ENCODE peak calls at places on chromosomes 16 and 17, in five cellular contexts. K, I, Z, S and A are unnamed samples.
A peak's percentile ranks its signal among the peaks of the same experiment; 100 is the strongest.

GRCh38 chr16:31664683-31665482 is 137.2 kb downstream of the AHSP start:
- DNase-seq in S (peak; percentile 48), K (no peak), I (peak; percentile 65), Z (no peak), A (no peak)

GRCh38 chr17:67555855-67556254 is 161.9 kb upstream of the NOL11 start:
- DNase-seq in K (no peak), I (no peak), Z (no peak), S (no peak), A (no peak)

GRCh38 chr17:19410101-19410500 is 931 bp upstream of the RNF112 start:
- DNase-seq in K (no peak), I (no peak), Z (no peak), S (no peak), A (no peak)

GRCh38 chr17:7713782-7714181 is 3.8 kb upstream of the DNAH2 start:
- DNase-seq in I (no peak), S (no peak), K (no peak), Z (no peak), A (no peak)

GRCh38 chr17:8734876-8735275 is 9.8 kb downstream of the CCDC42 start:
- DNase-seq in S (no peak), Z (no peak), K (no peak), I (no peak), A (no peak)

GRCh38 chr17:46045639-46046038 is 46.6 kb downstream of the STH start:
- DNase-seq in S (peak; percentile 51), Z (no peak), K (no peak), I (no peak), A (no peak)

GRCh38 chr17:7523033-7523432 is 25.8 kb upstream of the TNFSF12 start:
- DNase-seq in S (peak; percentile 3), I (peak; percentile 30), Z (peak; percentile 20), K (peak; percentile 8), A (peak; percentile 39)

GRCh38 chr17:50346313-50347086 is 574 bp downstream of the XYLT2 start:
- DNase-seq in S (peak; percentile 39), K (no peak), Z (no peak), I (peak; percentile 57), A (peak; percentile 59)

GRCh38 chr17:17151055-17151454 is 55.1 kb downstream of the PLD6 start:
- DNase-seq in Z (no peak), I (peak; percentile 93), K (no peak), S (peak; percentile 97), A (no peak)

GRCh38 chr17:39730095-39730921 is at the start of gene MIEN1:
- DNase-seq in Z (peak; percentile 91), K (peak; percentile 64), S (peak; percentile 79), I (peak; percentile 92), A (peak; percentile 95)

GRCh38 chr17:72342061-72342460 is 221.2 kb downstream of the SOX9 start:
- DNase-seq in Z (no peak), I (no peak), K (no peak), S (no peak), A (no peak)

GRCh38 chr17:2195729-2196128 is 107.9 kb downstream of the SMG6 start:
- DNase-seq in K (no peak), S (peak; percentile 21), Z (no peak), I (peak; percentile 64), A (no peak)

GRCh38 chr16:15811778-15812750 is 44.8 kb downstream of the MYH11 start:
- DNase-seq in Z (no peak), I (peak; percentile 95), S (peak; percentile 82), K (no peak), A (peak; percentile 58)

GRCh38 chr17:48671697-48672171 is 45.6 kb upstream of the HOXB9 start:
- DNase-seq in S (peak; percentile 95), I (peak; percentile 87), Z (peak; percentile 38), K (peak; percentile 59), A (peak; percentile 80)

GRCh38 chr16:56869513-56870270 is 4.7 kb downstream of the SLC12A3 start:
- DNase-seq in I (peak; percentile 48), S (peak; percentile 37), K (peak; percentile 34), Z (peak; percentile 74), A (peak; percentile 26)

GRCh38 chr16:70746708-70747424 is 54.1 kb downstream of the VAC14 start:
- DNase-seq in S (peak; percentile 94), K (peak; percentile 75), I (peak; percentile 92), Z (peak; percentile 10), A (no peak)

GRCh38 chr16:51164167-51164566 is 13.1 kb upstream of the SALL1 start:
- DNase-seq in I (peak; percentile 85), S (no peak), K (no peak), Z (no peak), A (no peak)

GRCh38 chr17:77475012-77475976 is 334.5 kb downstream of the SEC14L1 start:
- DNase-seq in Z (peak; percentile 73), K (no peak), I (peak; percentile 90), S (no peak), A (no peak)

GRCh38 chr17:76781056-76781982 is 43.4 kb downstream of the MFSD11 start:
- DNase-seq in K (no peak), I (no peak), S (no peak), Z (peak; percentile 55), A (no peak)

GRCh38 chr17:19299214-19299747 is 62.1 kb downstream of the EPN2 start:
- DNase-seq in I (no peak), S (no peak), K (no peak), Z (no peak), A (peak; percentile 44)

GRCh38 chr17:41484920-41485904 is 4.3 kb upstream of the KRT35 start:
- DNase-seq in K (no peak), S (no peak), I (no peak), Z (no peak), A (no peak)

GRCh38 chr17:15651001-15651582 is 31.6 kb upstream of the FBXW10B start:
- DNase-seq in S (peak; percentile 50), K (no peak), I (peak; percentile 34), Z (no peak), A (no peak)

GRCh38 chr16:48075398-48075797 is 80.4 kb downstream of the ABCC12 start:
- DNase-seq in K (no peak), S (peak; percentile 42), I (peak; percentile 80), Z (no peak), A (no peak)

GRCh38 chr16:82796047-82796446 is 169.3 kb downstream of the CDH13 start:
- DNase-seq in K (no peak), S (no peak), Z (no peak), I (no peak), A (no peak)

GRCh38 chr17:42405963-42406495 is 17.0 kb downstream of the CAVIN1 start:
- DNase-seq in K (no peak), S (no peak), Z (peak; percentile 79), I (peak; percentile 89), A (peak; percentile 83)

GRCh38 chr17:27577884-27578717 is 52.9 kb upstream of the LGALS9 start:
- DNase-seq in K (no peak), Z (no peak), S (no peak), I (peak; percentile 55), A (no peak)

GRCh38 chr17:82219083-82219482 is 6.4 kb upstream of the CCDC57 start:
- DNase-seq in Z (no peak), K (no peak), I (no peak), S (no peak), A (no peak)

GRCh38 chr16:75402174-75402820 is 31.0 kb downstream of the CFDP1 start:
- DNase-seq in I (peak; percentile 89), Z (no peak), S (peak; percentile 51), K (no peak), A (no peak)

DNA sequence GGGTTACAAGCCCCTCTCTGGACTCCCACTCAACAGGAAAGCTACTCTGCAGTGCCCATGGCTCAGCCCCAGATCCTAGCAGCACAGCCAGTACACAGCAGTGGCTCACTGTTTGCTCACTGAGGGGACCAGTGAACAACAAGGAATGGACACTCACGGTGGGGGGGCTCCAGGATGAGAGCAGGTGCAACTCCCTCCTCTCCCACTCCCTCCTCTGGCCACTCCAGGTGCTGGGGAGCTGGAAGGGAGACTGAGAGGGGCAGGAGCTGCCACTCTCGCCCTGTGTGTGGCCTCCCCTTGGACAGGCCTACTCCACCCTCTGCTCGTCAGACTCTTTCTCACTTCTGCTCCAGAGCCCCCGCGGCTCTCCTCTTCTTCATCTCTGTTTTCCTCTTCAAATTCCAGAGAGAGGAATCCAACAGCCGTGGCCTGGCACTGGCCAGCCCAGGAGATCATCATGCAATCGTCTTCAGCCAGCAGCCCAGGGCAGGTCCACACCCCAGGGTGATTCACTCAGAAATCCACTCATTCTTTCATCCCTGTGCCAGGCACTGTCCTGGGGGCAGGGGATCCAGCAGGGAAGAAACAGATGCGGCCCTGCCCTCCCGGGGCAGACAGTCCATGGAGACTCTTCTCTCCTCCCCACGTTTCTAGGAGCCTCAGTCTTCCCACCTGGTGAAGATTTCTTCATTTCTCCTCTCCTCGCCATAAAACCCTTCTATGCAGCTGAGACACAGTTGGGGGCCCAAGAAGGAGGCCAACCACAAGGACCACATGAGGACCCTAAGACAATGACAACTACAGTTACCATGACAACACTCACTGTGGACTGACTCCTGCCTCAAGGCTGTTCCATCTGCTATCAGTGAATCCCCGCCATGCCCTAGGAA is 30.7 kb downstream of the CFAP20 start:
- DNase-seq in I (peak; percentile 87), S (peak; percentile 35), K (no peak), Z (no peak), A (no peak)
- TF ChIP-seq EZH2phosphoT487 in I (no peak), S (no peak), K (no peak), Z (no peak), A (no peak)

GRCh38 chr17:21177854-21178600 is 35.9 kb downstream of the TMEM11 start:
- DNase-seq in K (no peak), I (no peak), S (no peak), Z (no peak), A (no peak)

GRCh38 chr17:21174186-21174585 is 39.8 kb downstream of the TMEM11 start:
- DNase-seq in I (no peak), K (no peak), Z (no peak), S (no peak), A (no peak)

GRCh38 chr17:21174719-21175118 is 39.2 kb downstream of the TMEM11 start:
- DNase-seq in I (peak; percentile 16), K (no peak), S (no peak), Z (no peak), A (no peak)

GRCh38 chr17:21177401-21177800 is 36.6 kb downstream of the TMEM11 start:
- DNase-seq in I (no peak), Z (no peak), S (no peak), K (no peak), A (no peak)

DNA sequence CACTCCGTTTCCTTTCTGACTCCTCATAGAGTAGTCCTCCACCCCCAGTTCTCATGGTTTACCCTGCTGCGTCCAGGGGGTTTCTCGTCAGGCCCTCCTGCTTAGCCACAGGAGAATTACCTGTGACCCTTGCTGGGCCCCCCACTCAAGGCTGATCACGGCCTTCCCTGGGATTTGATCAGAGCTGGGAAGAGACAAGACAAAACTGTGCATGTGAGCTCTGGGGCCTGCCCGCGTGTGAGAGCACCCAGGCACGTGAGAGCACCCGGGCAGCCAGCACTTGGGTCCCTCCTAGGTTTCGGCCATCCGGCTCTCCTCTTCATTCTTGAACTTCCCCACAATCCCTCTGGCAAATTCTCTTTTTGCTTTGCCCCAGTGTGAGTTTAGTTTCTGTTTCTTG is 37.0 kb downstream of the TMEM11 start:
- DNase-seq in K (no peak), Z (no peak), S (no peak), I (no peak), A (no peak)
- H2AFZ ChIP-seq in K (no peak overlapping the region), Z (no peak overlapping the region), S (no peak overlapping the region), I (no peak overlapping the region), A (no peak overlapping the region)

GRCh38 chr16:83975646-83976260 is 7.7 kb downstream of the NECAB2 start:
- DNase-seq in K (no peak), I (no peak), S (no peak), Z (no peak), A (no peak)
- TF ChIP-seq EZH2phosphoT487 in K (no peak), I (no peak), S (no peak), Z (no peak), A (no peak)

DNA sequence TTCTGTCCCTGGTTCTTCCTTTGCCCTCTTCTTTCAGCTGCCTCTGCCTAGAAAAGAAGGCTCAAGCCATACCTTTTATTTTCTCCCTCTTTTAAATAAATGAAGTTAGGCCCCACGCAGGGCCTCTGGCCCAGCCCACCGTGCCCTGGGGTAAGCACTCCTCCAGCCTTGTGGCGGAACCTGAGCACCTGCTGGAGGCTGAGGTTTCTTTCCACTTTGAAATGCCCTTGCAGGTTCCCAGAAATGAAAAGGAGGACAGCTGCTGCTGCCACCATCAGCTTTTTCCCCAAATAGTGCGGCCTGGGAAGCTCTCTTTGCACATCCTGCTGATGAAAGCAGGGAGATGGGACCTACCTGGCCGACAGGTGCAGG is 139.4 kb downstream of the CCDC182 start:
- DNase-seq in Z (no peak), K (no peak), S (no peak), I (no peak), A (no peak)
- H2AFZ ChIP-seq in Z (no peak overlapping the region), K (no peak overlapping the region), S (no peak overlapping the region), I (no peak overlapping the region), A (no peak overlapping the region)